ENCODE peak calls at places on chromosomes 1 and 21, in four cellular contexts. One of them, this sample, is unnamed. For H3K27me3, the result is how much of the 10 kb centered on the place peaks cover.

GRCh38 chr1:201119206-201119814 is 7.1 kb upstream of the CACNA1S start:
- DNase-seq in psoas muscle: no peak
- DNase-seq in ovary: no peak
- DNase-seq in tibial artery: no peak
- DNase-seq in this sample: no peak

GRCh38 chr1:223531742-223532341 is 133.7 kb downstream of the CAPN8 start:
- DNase-seq in ovary: no peak
- DNase-seq in psoas muscle: peak
- DNase-seq in tibial artery: peak
- DNase-seq in this sample: peak

GRCh38 chr1:226064816-226065248 is 2.3 kb downstream of the H3-3A start:
- DNase-seq in tibial artery: no peak
- DNase-seq in psoas muscle: no peak
- DNase-seq in ovary: no peak
- DNase-seq in this sample: no peak

GRCh38 chr21:14916676-14917141 is 148.1 kb downstream of the NRIP1 start:
- DNase-seq in psoas muscle: no peak
- DNase-seq in ovary: no peak
- DNase-seq in tibial artery: no peak
- DNase-seq in this sample: no peak

GRCh38 chr1:156200062-156200461 is 6.2 kb downstream of the SLC25A44 start:
- DNase-seq in tibial artery: peak
- DNase-seq in psoas muscle: no peak
- DNase-seq in ovary: no peak
- DNase-seq in this sample: no peak

GRCh38 chr1:181392613-181393170 is 90.6 kb upstream of the CACNA1E start:
- DNase-seq in tibial artery: no peak
- DNase-seq in ovary: no peak
- DNase-seq in psoas muscle: no peak
- DNase-seq in this sample: no peak

GRCh38 chr1:24481098-24481497 is 21.5 kb upstream of the RCAN3 start:
- DNase-seq in tibial artery: no peak
- DNase-seq in psoas muscle: no peak
- DNase-seq in ovary: no peak
- DNase-seq in this sample: no peak

GRCh38 chr1:64505944-64506658 is 36.2 kb downstream of the CACHD1 start:
- DNase-seq in tibial artery: no peak
- DNase-seq in psoas muscle: no peak
- DNase-seq in ovary: peak
- DNase-seq in this sample: no peak

GRCh38 chr1:181577475-181577874 is 94.2 kb downstream of the CACNA1E start:
- DNase-seq in ovary: no peak
- DNase-seq in psoas muscle: no peak
- DNase-seq in tibial artery: no peak
- DNase-seq in this sample: no peak

GRCh38 chr1:54604572-54605370 is 18.6 kb downstream of the FAM151A start:
- DNase-seq in tibial artery: no peak
- DNase-seq in psoas muscle: no peak
- DNase-seq in ovary: no peak
- DNase-seq in this sample: no peak

GRCh38 chr1:155834296-155834926 is 22.6 kb downstream of the GON4L start:
- DNase-seq in psoas muscle: no peak
- DNase-seq in tibial artery: no peak
- DNase-seq in ovary: no peak
- DNase-seq in this sample: no peak

GRCh38 chr1:37752583-37753471 is 12.1 kb downstream of the EPHA10 start:
- DNase-seq in ovary: no peak
- DNase-seq in psoas muscle: no peak
- DNase-seq in tibial artery: no peak
- DNase-seq in this sample: no peak

GRCh38 chr21:44332965-44333364 is 6.2 kb downstream of the CFAP410 start:
- DNase-seq in psoas muscle: no peak
- DNase-seq in tibial artery: no peak
- DNase-seq in ovary: no peak
- DNase-seq in this sample: no peak

GRCh38 chr21:44333701-44334636 is 5.2 kb downstream of the CFAP410 start:
- DNase-seq in ovary: no peak
- DNase-seq in psoas muscle: no peak
- DNase-seq in tibial artery: no peak
- DNase-seq in this sample: no peak

GRCh38 chr21:44331650-44332306 is 7.4 kb downstream of the CFAP410 start:
- DNase-seq in tibial artery: no peak
- DNase-seq in psoas muscle: no peak
- DNase-seq in ovary: no peak
- DNase-seq in this sample: no peak

GRCh38 chr21:44331209-44331608 is 8.0 kb downstream of the CFAP410 start:
- DNase-seq in ovary: no peak
- DNase-seq in tibial artery: no peak
- DNase-seq in psoas muscle: no peak
- DNase-seq in this sample: no peak

DNA sequence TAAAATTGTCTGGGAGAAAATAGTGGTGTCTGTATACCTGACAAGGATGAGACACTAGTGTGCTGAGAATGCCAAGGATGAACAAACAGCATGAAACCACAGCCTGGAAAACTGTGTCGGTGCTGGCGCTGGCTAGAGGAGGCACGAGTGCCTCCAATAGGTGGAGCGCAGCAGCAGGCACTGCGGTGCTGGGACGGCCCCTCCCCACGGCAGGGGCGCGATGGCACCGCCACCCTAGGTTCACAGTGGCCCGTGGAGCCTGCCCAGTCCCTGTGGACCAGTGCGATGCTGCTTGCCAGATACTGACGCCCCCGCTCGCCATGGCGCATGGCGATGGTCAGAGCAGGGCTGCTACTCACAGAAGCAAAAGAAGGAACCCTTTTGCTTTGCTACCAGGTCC is 6.8 kb downstream of the CFAP410 start:
- DNase-seq in psoas muscle: no peak
- DNase-seq in tibial artery: no peak
- DNase-seq in ovary: no peak
- DNase-seq in this sample: no peak
- TF ChIP-seq CTCF in psoas muscle: no peak
- TF ChIP-seq CTCF in tibial artery: no peak
- TF ChIP-seq CTCF in ovary: no peak
- TF ChIP-seq CTCF in this sample: no peak

DNA sequence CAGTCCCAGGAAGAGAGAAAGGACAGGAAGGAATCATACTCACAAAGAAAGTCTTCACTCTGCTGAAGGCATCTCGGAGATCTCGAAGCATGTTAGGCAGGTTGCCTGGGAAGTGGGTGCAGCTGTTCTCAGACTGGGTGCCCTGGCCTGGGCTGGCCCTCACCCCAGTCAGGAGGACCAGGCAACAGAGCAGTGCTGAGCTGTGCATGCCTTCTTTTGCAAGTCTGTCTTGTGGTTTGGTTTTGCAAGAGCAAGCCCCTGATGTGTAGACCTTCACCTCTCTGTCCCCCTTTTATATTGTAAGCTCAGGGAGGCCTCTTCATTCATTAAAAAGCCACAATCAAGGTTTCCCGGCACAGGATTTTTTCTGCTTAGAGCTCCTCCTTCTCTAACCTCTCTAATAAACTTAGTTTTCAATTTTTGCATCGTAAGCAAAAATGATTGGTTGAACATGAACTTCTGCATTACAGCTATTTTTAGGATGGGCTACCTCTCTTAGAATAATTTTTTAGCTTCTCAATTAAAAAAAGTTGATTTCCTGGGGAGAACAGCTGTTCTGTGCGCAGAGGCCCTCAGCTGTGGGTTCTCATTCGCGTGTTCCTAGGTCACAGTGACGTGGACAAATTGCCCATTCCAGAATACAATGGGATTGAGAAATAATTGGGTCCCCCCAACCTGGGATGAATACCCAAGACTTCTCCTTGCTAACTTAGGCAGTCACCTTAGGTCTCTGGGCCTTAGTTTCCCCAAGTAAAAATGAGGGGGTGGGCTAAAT is at the start of gene IL10:
- DNase-seq in psoas muscle: no peak
- DNase-seq in ovary: no peak
- DNase-seq in tibial artery: peak
- DNase-seq in this sample: peak
- H3K27me3 ChIP-seq in psoas muscle: under half
- H3K27me3 ChIP-seq in ovary: under half
- H3K27me3 ChIP-seq in tibial artery: under half
- H3K27me3 ChIP-seq in this sample: under half

DNA sequence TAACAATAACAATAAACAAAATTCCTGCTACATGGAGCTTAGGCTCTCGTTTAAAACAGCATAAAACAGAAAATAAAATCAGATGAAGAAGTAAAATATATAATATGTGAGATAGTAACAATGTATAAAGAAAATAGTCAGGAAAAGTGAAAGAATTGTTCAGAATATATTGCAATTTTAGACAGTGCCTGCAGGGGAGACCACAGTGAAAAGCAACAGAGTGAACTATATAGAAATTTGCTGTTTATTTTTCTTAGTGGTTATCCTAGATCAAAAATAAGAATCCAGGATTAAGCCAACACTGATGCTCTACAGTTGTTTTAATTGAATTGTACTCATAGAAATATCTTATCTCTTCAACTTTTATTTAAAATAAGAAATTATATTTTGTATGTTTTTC is 1639.0 kb upstream of the B3GALT2 start:
- DNase-seq in tibial artery: no peak
- DNase-seq in psoas muscle: no peak
- DNase-seq in ovary: no peak
- DNase-seq in this sample: no peak
- TF ChIP-seq CTCF in tibial artery: no peak
- TF ChIP-seq CTCF in psoas muscle: no peak
- TF ChIP-seq CTCF in ovary: no peak
- TF ChIP-seq CTCF in this sample: no peak

DNA sequence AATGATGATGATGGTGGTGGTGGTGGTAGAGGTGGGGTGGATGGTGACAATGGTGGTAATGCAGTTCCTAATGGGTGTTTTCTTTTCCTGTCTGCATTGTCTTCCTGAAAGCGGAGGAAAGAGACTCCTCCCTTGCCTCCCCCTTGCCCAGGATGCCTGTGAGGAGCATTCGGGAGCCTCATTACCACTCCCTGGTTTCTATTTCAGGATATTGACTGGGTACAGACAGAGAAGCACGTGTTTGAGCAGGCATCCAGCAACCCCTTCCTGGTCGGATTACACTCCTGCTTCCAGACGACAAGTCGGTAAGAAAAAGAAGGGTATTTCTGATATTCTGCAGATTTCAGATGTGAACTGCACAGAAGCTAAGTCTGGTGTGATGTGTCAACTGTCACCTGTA is 38.8 kb downstream of the FAAP20 start:
- DNase-seq in psoas muscle: no peak
- DNase-seq in tibial artery: no peak
- DNase-seq in ovary: no peak
- DNase-seq in this sample: no peak
- H3K27me3 ChIP-seq in psoas muscle: under half
- H3K27me3 ChIP-seq in tibial artery: under half
- H3K27me3 ChIP-seq in ovary: under half
- H3K27me3 ChIP-seq in this sample: under half

DNA sequence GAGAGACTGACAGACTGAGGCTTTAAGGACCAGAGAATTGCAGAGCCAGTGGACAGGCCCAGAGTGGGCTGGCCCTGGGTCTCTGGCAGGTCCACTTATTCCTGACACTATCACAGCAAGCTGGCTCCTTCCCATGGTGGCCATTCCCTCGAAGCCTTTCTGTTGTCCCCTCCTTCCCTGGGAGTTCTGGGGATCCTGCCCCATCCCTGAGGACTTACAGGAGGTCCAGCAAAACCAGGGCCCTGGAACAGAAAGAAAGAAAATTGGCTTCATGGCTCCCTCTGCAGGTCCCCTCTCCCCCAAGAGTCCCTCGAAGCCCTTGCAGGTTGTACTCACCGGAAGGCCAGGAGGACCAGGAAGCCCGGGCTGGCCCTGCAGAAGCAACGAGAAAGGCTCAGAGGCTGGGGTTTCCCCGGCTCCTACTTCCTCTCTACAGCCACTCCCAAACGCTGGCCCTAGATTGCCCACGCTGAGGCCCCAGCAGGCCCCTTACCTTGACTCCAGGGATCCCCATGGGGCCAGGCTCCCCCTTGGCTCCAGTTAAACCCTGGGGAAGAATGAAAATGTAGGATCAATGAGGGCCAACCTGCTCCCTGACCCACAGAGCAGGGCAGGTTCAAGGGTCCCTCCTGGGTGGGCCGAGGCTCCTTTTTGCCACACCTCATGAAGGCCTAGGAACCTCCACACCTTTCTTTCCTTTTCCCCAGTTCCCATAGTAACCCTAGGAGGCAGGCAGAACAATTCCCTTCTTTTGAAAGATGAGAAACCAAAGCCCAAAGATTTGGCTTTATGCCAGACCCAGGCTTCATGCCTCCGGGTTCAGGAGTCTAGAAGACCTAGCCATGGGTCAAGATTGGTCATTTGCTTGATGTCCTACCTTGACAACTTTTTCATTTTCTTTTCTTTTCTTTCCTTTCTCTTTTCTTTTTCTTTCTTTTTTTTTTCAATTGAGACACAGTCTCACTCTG is 4.6 kb downstream of the COL9A2 start:
- DNase-seq in psoas muscle: no peak
- DNase-seq in ovary: peak
- DNase-seq in tibial artery: no peak
- DNase-seq in this sample: peak
- TF ChIP-seq CTCF in psoas muscle: no peak
- TF ChIP-seq CTCF in ovary: no peak
- TF ChIP-seq CTCF in tibial artery: no peak
- TF ChIP-seq CTCF in this sample: no peak